ENCODE peak calls at places on chromosomes 3 and 15, in ten cellular contexts. J is upper lobe of right lung, Z is GM10248, C is GM23338, S is BE2C, B is spleen, H is MCF 10A, G is transverse colon, A is mammary epithelial cell, U is HCT116. X is an unnamed sample.

GRCh38 chr15:79455361-79455760 is 23.2 kb downstream of the MINAR1 start:
- DNase-seq in H (no peak), Z (no peak), S (no peak), G (no peak), J (no peak), B (no peak), C (no peak), U (no peak), A (peak), X (no peak)

GRCh38 chr3:30408105-30408557 is 198.3 kb upstream of the TGFBR2 start:
- DNase-seq in C (no peak), G (no peak), A (no peak), S (no peak), B (no peak), J (no peak), H (peak), Z (no peak), U (no peak), X (no peak)

GRCh38 chr3:50322386-50323091 is at the start of gene HYAL2:
- DNase-seq in U (no peak), B (peak), Z (no peak), G (no peak), S (no peak), H (no peak), A (no peak), J (peak), C (peak), X (no peak)

GRCh38 chr15:37819191-37819590 is 115.2 kb upstream of the TMCO5A start:
- DNase-seq in J (no peak), C (no peak), A (no peak), U (no peak), Z (no peak), S (peak), H (no peak), B (no peak), G (no peak), X (no peak)

GRCh38 chr3:179769411-179770247 is 116.8 kb downstream of the USP13 start:
- DNase-seq in H (no peak), C (peak), Z (no peak), B (no peak), A (no peak), G (no peak), S (no peak), J (no peak), U (no peak), X (no peak)

GRCh38 chr3:136805795-136806194 is 13.1 kb upstream of the SLC35G2 start:
- DNase-seq in G (no peak), S (no peak), U (no peak), Z (no peak), A (no peak), C (no peak), B (no peak), H (no peak), J (no peak), X (no peak)

GRCh38 chr3:128784228-128784627 is 58.2 kb downstream of the RAB7A start:
- DNase-seq in B (peak), J (no peak), G (no peak), S (peak), H (peak), A (no peak), Z (no peak), U (no peak), C (peak), X (no peak)

GRCh38 chr15:31100738-31101137 is 787 bp downstream of the TRPM1 start:
- DNase-seq in C (no peak), Z (no peak), A (no peak), J (no peak), U (no peak), B (no peak), S (no peak), G (no peak), H (no peak), X (no peak)

GRCh38 chr15:66850078-66850991 is 148.3 kb downstream of the SMAD6 start:
- DNase-seq in S (peak), Z (peak), U (no peak), C (no peak), G (peak), H (no peak), J (no peak), A (no peak), B (no peak), X (peak)

GRCh38 chr15:38878946-38879345 is 314.3 kb upstream of the RASGRP1 start:
- DNase-seq in H (peak), U (no peak), J (no peak), S (peak), Z (no peak), A (no peak), B (no peak), C (no peak), G (no peak), X (no peak)

GRCh38 chr3:146223401-146224373 is 27.2 kb downstream of the PLSCR4 start:
- DNase-seq in C (no peak), S (no peak), Z (no peak), J (no peak), H (no peak), A (no peak), G (peak), U (no peak), B (no peak), X (no peak)

GRCh38 chr3:193391902-193392301 is 13.3 kb upstream of the ATP13A5 start:
- DNase-seq in U (no peak), S (no peak), Z (no peak), J (no peak), B (no peak), C (peak), A (peak), H (peak), G (no peak), X (no peak)

GRCh38 chr15:68542771-68543544 is 35.8 kb upstream of the CORO2B start:
- DNase-seq in G (no peak), A (peak), Z (no peak), B (no peak), C (no peak), U (no peak), J (no peak), S (no peak), H (peak), X (no peak)

GRCh38 chr15:27061739-27062138 is 90.8 kb downstream of the GABRG3 start:
- DNase-seq in J (no peak), C (no peak), S (peak), B (no peak), Z (no peak), H (no peak), U (no peak), G (no peak), A (no peak), X (no peak)

GRCh38 chr3:63948995-63949394 is 36.8 kb upstream of the SCAANT1 start:
- DNase-seq in S (no peak), B (no peak), G (no peak), Z (no peak), J (no peak), U (no peak), H (no peak), A (no peak), C (peak), X (no peak)

GRCh38 chr15:94487635-94488034 is 256.3 kb downstream of the MCTP2 start:
- DNase-seq in B (no peak), S (no peak), J (no peak), Z (no peak), U (no peak), A (peak), G (no peak), H (no peak), C (no peak), X (no peak)

GRCh38 chr3:32276279-32276841 is 37.9 kb downstream of the CMTM8 start:
- DNase-seq in S (no peak), C (no peak), J (no peak), G (no peak), A (peak), U (no peak), H (peak), B (no peak), Z (no peak), X (no peak)

GRCh38 chr3:127889976-127890650 is 24.9 kb upstream of the KBTBD12 start:
- DNase-seq in C (peak), H (no peak), S (no peak), G (no peak), J (no peak), B (no peak), U (no peak), Z (no peak), A (no peak), X (no peak)

GRCh38 chr15:51089699-51090098 is 5.0 kb downstream of the TNFAIP8L3 start:
- DNase-seq in A (no peak), G (no peak), H (peak), S (no peak), J (no peak), C (no peak), U (no peak), Z (no peak), B (no peak), X (no peak)

GRCh38 chr3:127170794-127171193 is 22.1 kb upstream of the PRR23E start:
- DNase-seq in A (peak), G (no peak), C (no peak), Z (no peak), H (peak), U (no peak), B (no peak), S (peak), J (peak), X (no peak)

GRCh38 chr3:159762238-159762637 is 226.4 kb upstream of the IL12A start:
- DNase-seq in Z (no peak), C (peak), J (no peak), H (peak), B (no peak), A (no peak), S (no peak), G (no peak), U (no peak), X (no peak)

GRCh38 chr15:80931191-80931590 is 58.4 kb downstream of the MESD start:
- DNase-seq in H (no peak), A (no peak), Z (no peak), G (no peak), J (no peak), S (no peak), U (no peak), C (no peak), B (no peak), X (no peak)

GRCh38 chr3:179933079-179933478 is 103.7 kb downstream of the PEX5L start:
- DNase-seq in A (no peak), C (no peak), U (no peak), Z (no peak), S (peak), H (no peak), B (no peak), G (no peak), J (no peak), X (no peak)

DNA sequence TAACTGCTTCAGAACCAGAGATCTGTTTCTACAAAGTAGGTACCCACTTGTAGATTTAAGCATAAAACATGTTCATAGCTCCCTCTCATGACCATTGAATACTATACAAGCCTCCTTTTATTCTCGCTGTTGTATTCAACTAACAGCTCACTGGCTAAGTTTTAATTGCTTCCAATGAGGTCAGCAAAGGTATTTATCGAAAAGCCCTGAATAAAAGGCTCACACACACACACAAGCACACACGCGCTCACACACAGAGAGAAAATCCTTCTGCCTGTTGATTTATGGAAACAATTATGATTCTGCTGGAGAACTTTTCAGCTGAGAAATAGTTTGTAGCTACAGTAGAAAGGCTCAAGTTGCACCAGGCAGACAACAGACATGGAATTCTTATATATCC is at the start of gene FGF7:
- DNase-seq in G (no peak), J (no peak), S (no peak), A (no peak), B (no peak), U (no peak), H (no peak), Z (no peak), C (peak), X (no peak)
- TF ChIP-seq CTCF in G (no peak), J (peak), S (no peak), A (no peak), B (no peak), U (no peak), H (no peak), Z (peak), C (no peak), X (no peak)

GRCh38 chr3:157913052-157913451 is 193.2 kb downstream of the SHOX2 start:
- DNase-seq in A (no peak), B (no peak), C (no peak), U (no peak), J (no peak), Z (no peak), H (peak), G (no peak), S (no peak), X (no peak)
- TF ChIP-seq CTCF in A (no peak), B (no peak), C (no peak), U (no peak), J (no peak), Z (no peak), H (no peak), G (no peak), S (no peak), X (no peak)

GRCh38 chr15:65087411-65087810 is 10.9 kb downstream of the KBTBD13 start:
- DNase-seq in G (no peak), A (no peak), U (no peak), B (no peak), J (no peak), Z (no peak), C (no peak), S (no peak), H (no peak), X (no peak)

GRCh38 chr15:65085990-65086679 is 9.6 kb downstream of the KBTBD13 start:
- DNase-seq in C (peak), B (no peak), A (peak), U (peak), J (no peak), S (peak), H (peak), G (peak), Z (peak), X (no peak)

GRCh38 chr15:65085207-65085753 is 8.7 kb downstream of the KBTBD13 start:
- DNase-seq in G (no peak), C (no peak), Z (no peak), S (no peak), B (no peak), J (peak), A (no peak), U (no peak), H (no peak), X (no peak)

GRCh38 chr15:65087873-65088642 is 11.5 kb downstream of the KBTBD13 start:
- DNase-seq in G (peak), U (no peak), C (no peak), B (no peak), S (no peak), J (no peak), A (no peak), Z (no peak), H (no peak), X (no peak)

DNA sequence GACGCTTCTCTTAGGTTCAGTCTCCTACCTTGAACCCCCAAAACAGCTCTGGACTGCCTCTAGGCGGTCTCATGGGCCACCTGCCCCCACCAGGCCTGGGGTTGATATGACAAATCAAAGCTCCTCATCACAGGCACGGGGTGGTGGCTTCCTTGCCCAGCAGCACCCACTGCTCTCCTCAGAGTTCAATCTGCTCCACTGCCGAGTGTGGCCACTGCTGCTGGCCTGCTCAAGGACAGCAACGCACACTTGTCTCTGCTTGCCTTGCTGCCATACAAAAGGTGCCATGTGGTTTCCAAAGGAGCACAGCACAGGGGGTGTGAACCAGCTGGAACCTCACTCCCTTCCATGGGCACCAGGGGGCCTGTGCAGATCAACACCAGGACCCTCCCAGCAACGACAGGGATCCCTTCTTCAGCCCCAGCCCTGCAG is 10.2 kb downstream of the KBTBD13 start:
- DNase-seq in Z (no peak), J (peak), G (no peak), B (no peak), C (peak), H (no peak), A (peak), S (peak), U (no peak), X (no peak)
- TF ChIP-seq CTCF in Z (no peak), J (no peak), G (no peak), B (no peak), C (peak), H (no peak), A (peak), S (peak), U (no peak), X (no peak)

DNA sequence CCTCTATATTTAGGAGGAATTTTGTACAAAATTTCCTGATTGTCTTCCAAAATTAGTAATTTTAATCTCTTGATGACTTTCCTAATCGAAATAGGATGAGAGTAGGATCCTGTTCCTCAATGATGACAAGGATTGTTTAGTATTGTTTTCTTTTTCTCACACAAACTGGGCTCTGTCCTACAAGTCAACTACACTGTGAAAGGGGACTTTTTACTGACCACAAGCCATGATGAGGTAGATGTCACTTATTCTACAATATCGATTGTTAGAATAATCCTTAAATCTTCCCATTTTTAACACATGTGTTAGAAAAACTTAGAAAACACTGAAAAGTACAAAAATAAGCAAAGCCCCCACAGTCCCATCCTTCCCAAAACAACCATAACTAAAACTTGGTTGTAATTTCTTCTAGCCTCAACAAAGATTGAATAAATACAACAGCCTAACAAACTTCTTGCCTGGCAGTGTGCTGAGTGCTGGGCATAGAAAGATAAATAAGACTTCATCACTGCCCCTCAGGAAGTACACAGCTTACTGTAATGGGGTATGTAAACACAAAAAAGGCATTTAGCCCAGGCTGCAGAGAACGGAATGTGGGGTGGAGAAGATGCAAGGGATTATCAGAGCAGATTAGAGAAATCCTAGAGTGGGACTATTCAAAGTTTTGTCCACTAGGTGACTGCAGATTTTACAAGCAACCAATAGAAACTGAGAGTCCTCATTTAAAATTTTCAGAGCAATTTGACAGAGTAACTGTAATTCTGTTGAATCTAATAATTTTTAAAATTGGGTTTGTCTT is 35.6 kb upstream of the TSC22D2 start:
- DNase-seq in J (no peak), A (no peak), H (no peak), B (no peak), G (no peak), C (no peak), Z (peak), U (no peak), S (no peak), X (no peak)
- TF ChIP-seq CTCF in J (peak), A (peak), H (no peak), B (no peak), G (peak), C (no peak), Z (no peak), U (peak), S (peak), X (peak)

DNA sequence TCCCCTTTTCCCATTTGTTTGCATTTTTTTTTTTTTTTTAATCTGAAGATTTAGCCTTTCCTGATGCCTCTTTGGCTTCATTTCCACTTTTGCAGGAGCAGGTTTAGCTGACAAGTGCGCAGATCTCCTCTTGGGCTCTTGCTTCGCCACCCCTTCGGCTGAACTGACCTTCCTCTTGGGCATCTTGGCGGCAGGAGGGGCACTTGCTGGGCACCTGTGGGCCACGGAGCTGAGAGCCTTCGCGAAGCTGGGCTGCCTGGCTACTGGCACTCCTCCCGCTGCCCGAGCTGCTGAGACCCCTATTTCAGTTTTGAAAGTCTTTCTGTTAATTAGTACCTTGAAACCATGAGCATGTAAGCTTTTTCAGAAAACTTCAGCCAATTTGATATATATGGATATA is 8.8 kb downstream of the ARL13B start:
- DNase-seq in J (no peak), H (no peak), G (no peak), U (no peak), C (no peak), S (no peak), B (no peak), Z (no peak), A (no peak), X (no peak)
- TF ChIP-seq CTCF in J (no peak), H (no peak), G (no peak), U (no peak), C (no peak), S (no peak), B (no peak), Z (no peak), A (no peak), X (no peak)

DNA sequence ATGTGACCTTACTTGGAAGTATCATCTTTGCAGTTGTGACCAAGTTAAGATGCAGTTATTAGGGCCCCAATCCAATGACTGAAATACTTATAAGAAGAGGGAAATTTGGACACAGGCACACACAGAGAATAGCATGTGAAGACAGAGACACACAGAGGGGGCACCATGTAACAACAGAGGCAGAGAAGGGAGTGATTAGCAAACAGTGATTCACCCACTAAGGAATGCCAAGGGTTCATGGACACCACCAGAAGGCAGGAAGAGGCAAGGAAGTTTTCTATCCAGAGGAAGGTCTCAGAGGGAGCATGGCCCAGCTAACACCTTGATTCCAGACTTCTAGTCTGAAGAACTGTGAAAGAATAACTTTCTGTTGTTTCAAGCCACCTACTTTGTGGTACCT is 25.0 kb downstream of the SIDT1 start:
- DNase-seq in C (peak), S (no peak), A (peak), Z (no peak), J (no peak), U (peak), G (no peak), H (peak), B (no peak), X (no peak)
- TF ChIP-seq CTCF in C (peak), S (no peak), A (peak), Z (no peak), J (no peak), U (peak), G (no peak), H (no peak), B (no peak), X (no peak)

X was measured in CD14-positive monocyte.